ENCODE peak calls at places on chromosomes 7 and 10, in ten cellular contexts. A is iPS DF 19.7, Q is heart left ventricle, N is IMR-90, I is tibial artery, W is HCT116, T is body of pancreas, D is foreskin fibroblast, J is endothelial cell, R is amniotic stem cell. S is an unnamed sample.
A peak's percentile ranks its signal among the peaks of the same experiment; 100 is the strongest.

GRCh38 chr7:42856605-42856987 is 55.3 kb downstream of the C7orf25 start:
- DNase-seq in N (no peak), A (no peak), Q (no peak), D (no peak), T (no peak), W (no peak), J (no peak), R (no peak), I (no peak), S (no peak)

GRCh38 chr10:124415210-124415609 is 3.5 kb downstream of the OAT start:
- DNase-seq in Q (no peak), A (no peak), T (no peak), N (no peak), W (no peak), R (no peak), I (no peak), J (no peak), D (no peak), S (peak; percentile 12)

GRCh38 chr10:15472008-15472407 is 100.9 kb upstream of the FAM171A1 start:
- DNase-seq in R (no peak), A (no peak), J (no peak), D (no peak), W (no peak), T (no peak), Q (no peak), N (no peak), I (no peak), S (no peak)

GRCh38 chr7:70446448-70447143 is 685.3 kb upstream of the GALNT17 start:
- DNase-seq in A (no peak), Q (no peak), W (no peak), N (no peak), J (no peak), T (no peak), D (no peak), I (no peak), R (no peak), S (no peak)

GRCh38 chr7:127798769-127799372 is 146.9 kb downstream of the SND1 start:
- DNase-seq in A (no peak), W (no peak), Q (no peak), I (no peak), J (no peak), D (no peak), N (no peak), T (peak; percentile 29), R (no peak), S (no peak)

GRCh38 chr7:25303380-25304321 is 75.4 kb upstream of the NPVF start:
- DNase-seq in N (no peak), R (no peak), J (no peak), W (no peak), D (no peak), Q (no peak), I (no peak), A (peak; percentile 87), T (no peak), S (no peak)

GRCh38 chr10:98331888-98332287 is 63.9 kb upstream of the LOXL4 start:
- DNase-seq in D (no peak), N (no peak), J (no peak), T (no peak), R (no peak), W (peak; percentile 68), I (no peak), A (peak; percentile 64), Q (no peak), S (no peak)

GRCh38 chr10:125450218-125450617 is 232.7 kb downstream of the TEX36 start:
- DNase-seq in R (no peak), Q (no peak), D (no peak), N (no peak), W (no peak), T (no peak), A (no peak), J (no peak), I (no peak), S (no peak)

GRCh38 chr10:14131261-14131960 is 199.3 kb downstream of the FRMD4A start:
- DNase-seq in D (no peak), R (no peak), A (no peak), I (no peak), W (no peak), Q (no peak), T (no peak), J (no peak), N (no peak), S (no peak)

GRCh38 chr10:2949948-2950354 is 117.4 kb upstream of the PFKP start:
- DNase-seq in J (no peak), T (no peak), D (no peak), R (no peak), I (no peak), A (no peak), Q (no peak), N (peak; percentile 28), W (no peak), S (no peak)

GRCh38 chr10:36602374-36602773 is 523.0 kb upstream of the ANKRD30A start:
- DNase-seq in A (no peak), J (no peak), W (no peak), D (no peak), T (no peak), Q (no peak), R (peak; percentile 45), N (peak; percentile 85), I (no peak), S (no peak)

GRCh38 chr10:66713387-66713786 is 212.4 kb upstream of the LRRTM3 start:
- DNase-seq in J (no peak), N (no peak), I (no peak), D (no peak), A (no peak), W (no peak), T (no peak), Q (no peak), R (no peak), S (no peak)

GRCh38 chr10:61662794-61663259 is at the start of gene CABCOCO1:
- DNase-seq in N (peak; percentile 32), I (peak; percentile 28), Q (peak; percentile 72), A (peak; percentile 30), D (peak; percentile 48), R (no peak), T (peak; percentile 65), W (peak; percentile 47), J (peak; percentile 70), S (peak; percentile 38)

GRCh38 chr7:12715372-12716133 is 28.1 kb downstream of the ARL4A start:
- DNase-seq in J (peak; percentile 41), D (peak; percentile 98), N (peak; percentile 95), A (peak; percentile 93), W (peak; percentile 77), R (peak; percentile 62), T (peak; percentile 44), I (peak; percentile 79), Q (peak; percentile 85), S (peak; percentile 85)

GRCh38 chr10:86255405-86256251 is 111.0 kb downstream of the GRID1 start:
- DNase-seq in Q (no peak), J (no peak), T (no peak), N (no peak), A (no peak), W (no peak), D (no peak), R (no peak), I (no peak), S (no peak)

GRCh38 chr7:116259821-116260440 is 49.6 kb downstream of the TES start:
- DNase-seq in J (no peak), T (no peak), D (peak; percentile 56), I (no peak), W (peak; percentile 76), N (peak; percentile 79), Q (no peak), A (no peak), R (peak; percentile 31), S (peak; percentile 34)

GRCh38 chr7:155800301-155800700 is 12.0 kb downstream of the SHH start:
- DNase-seq in A (no peak), T (no peak), D (no peak), N (no peak), Q (peak; percentile 3), W (no peak), J (no peak), R (no peak), I (no peak), S (no peak)

GRCh38 chr7:23175820-23176385 is 5.9 kb upstream of the NUP42 start:
- DNase-seq in R (no peak), D (no peak), A (no peak), N (no peak), I (no peak), T (no peak), Q (no peak), J (no peak), W (no peak), S (no peak)

GRCh38 chr7:65325793-65326432 is 47.7 kb upstream of the ZNF92 start:
- DNase-seq in Q (no peak), R (no peak), W (no peak), J (no peak), D (no peak), T (no peak), I (no peak), A (no peak), N (peak; percentile 6), S (no peak)

GRCh38 chr10:6985644-6986043 is 405.6 kb upstream of the PRKCQ start:
- DNase-seq in I (no peak), D (no peak), J (no peak), W (no peak), R (no peak), Q (no peak), T (no peak), N (no peak), A (no peak), S (no peak)

GRCh38 chr7:12067156-12067831 is 143.8 kb upstream of the TMEM106B start:
- DNase-seq in N (peak; percentile 66), A (peak; percentile 28), Q (no peak), D (no peak), I (no peak), T (peak; percentile 54), R (peak; percentile 64), W (peak; percentile 58), J (peak; percentile 64), S (peak; percentile 44)

GRCh38 chr10:108797573-108797972 is 1125.7 kb downstream of the XPNPEP1 start:
- DNase-seq in J (no peak), D (no peak), Q (no peak), W (no peak), I (no peak), T (no peak), N (no peak), R (no peak), A (no peak), S (no peak)

GRCh38 chr7:51647486-51647885 is 330.9 kb upstream of the COBL start:
- DNase-seq in R (no peak), Q (no peak), T (no peak), A (no peak), J (no peak), N (no peak), D (no peak), I (no peak), W (no peak), S (no peak)

GRCh38 chr10:115857856-115858255 is 415.1 kb downstream of the GFRA1 start:
- DNase-seq in W (no peak), R (no peak), Q (no peak), I (no peak), N (no peak), A (no peak), T (no peak), J (no peak), D (peak; percentile 21), S (no peak)

S was measured in foreskin melanocyte.